ENCODE peak calls at places on chromosomes 16 and 17, in four cellular contexts. H is GM12878, X is K562, E is HepG2. R is an unnamed sample.

GRCh38 chr16:85857406-85857805 is 41.6 kb upstream of the IRF8 start:
- DNase-seq in H (no peak), X (no peak), E (no peak), R (no peak)

GRCh38 chr16:28596840-28597691 is at the start of gene SULT1A2:
- DNase-seq in H (no peak), X (peak; percentile 70), E (peak; percentile 83), R (peak; percentile 26)

GRCh38 chr17:1604831-1605528 is 23.7 kb downstream of the SLC43A2 start:
- DNase-seq in H (no peak), X (no peak), E (peak; percentile 35), R (no peak)

GRCh38 chr16:57186630-57187507 is 740 bp downstream of the RSPRY1 start:
- DNase-seq in H (no peak), X (peak; percentile 45), E (peak; percentile 54), R (no peak)

GRCh38 chr16:57276596-57276995 is 7.9 kb downstream of the PLLP start:
- DNase-seq in H (no peak), X (no peak), E (no peak), R (no peak)

GRCh38 chr17:75850928-75851692 is 4.0 kb downstream of the WBP2 start:
- DNase-seq in H (no peak), X (no peak), E (no peak), R (no peak)

GRCh38 chr17:15263206-15263579 is 1.9 kb downstream of the PMP22 start:
- DNase-seq in H (no peak), X (no peak), E (no peak), R (no peak)

GRCh38 chr17:82400830-82401229 is 17.3 kb upstream of the HEXD start:
- DNase-seq in H (no peak), X (no peak), E (no peak), R (no peak)

GRCh38 chr17:82843904-82844640 is 4.2 kb upstream of the ZNF750 start:
- DNase-seq in H (no peak), X (no peak), E (no peak), R (no peak)

GRCh38 chr16:1708768-1709180 is 2.8 kb downstream of the MAPK8IP3 start:
- DNase-seq in H (no peak), X (peak; percentile 80), E (no peak), R (no peak)

GRCh38 chr17:80888276-80889160 is 103.1 kb upstream of the CHMP6 start:
- DNase-seq in H (no peak), X (no peak), E (no peak), R (no peak)

GRCh38 chr17:80887639-80888175 is 103.9 kb upstream of the CHMP6 start:
- DNase-seq in H (no peak), X (no peak), E (no peak), R (no peak)

GRCh38 chr17:17568772-17569195 is 22.7 kb downstream of the PEMT start:
- DNase-seq in H (no peak), X (peak; percentile 84), E (peak; percentile 54), R (peak; percentile 10)

GRCh38 chr17:38415250-38416194 is 12.7 kb upstream of the ARHGAP23 start:
- DNase-seq in H (peak; percentile 11), X (no peak), E (peak; percentile 59), R (peak; percentile 23)

GRCh38 chr17:5826384-5826783 is 242.1 kb upstream of the NLRP1 start:
- DNase-seq in H (no peak), X (no peak), E (no peak), R (no peak)

GRCh38 chr16:2964416-2965223 is 545 bp downstream of the KREMEN2 start:
- DNase-seq in H (no peak), X (peak; percentile 96), E (peak; percentile 74), R (peak; percentile 76)

GRCh38 chr16:78821335-78821734 is 721.9 kb downstream of the WWOX start:
- DNase-seq in H (no peak), X (no peak), E (no peak), R (no peak)

GRCh38 chr17:82687375-82687861 is 11.1 kb downstream of the RAB40B start:
- DNase-seq in H (peak; percentile 4), X (no peak), E (no peak), R (no peak)

GRCh38 chr16:1916654-1916990 is 1.6 kb downstream of the HS3ST6 start:
- DNase-seq in H (no peak), X (no peak), E (no peak), R (no peak)

GRCh38 chr17:80010283-80010858 is 25.3 kb downstream of the TBC1D16 start:
- DNase-seq in H (no peak), X (no peak), E (no peak), R (no peak)

GRCh38 chr17:83057793-83058477 is 21.5 kb upstream of the METRNL start:
- DNase-seq in H (no peak), X (no peak), E (no peak), R (no peak)

GRCh38 chr16:21628772-21629171 is 23.6 kb downstream of the IGSF6 start:
- DNase-seq in H (no peak), X (no peak), E (no peak), R (no peak)

GRCh38 chr17:58516644-58517377 is 2.4 kb upstream of the MTMR4 start:
- DNase-seq in H (no peak), X (no peak), E (peak; percentile 90), R (no peak)

GRCh38 chr16:24939738-24940137 is 75.4 kb downstream of the ARHGAP17 start:
- DNase-seq in H (no peak), X (no peak), E (no peak), R (no peak)

GRCh38 chr17:1532836-1533602 is 16.6 kb upstream of the INPP5K start:
- DNase-seq in H (no peak), X (peak; percentile 41), E (no peak), R (no peak)

GRCh38 chr16:85650864-85651811 is 37.6 kb downstream of the GINS2 start:
- DNase-seq in H (no peak), X (no peak), E (no peak), R (no peak)

GRCh38 chr16:492211-492875 is 35.2 kb upstream of the CAPN15 start:
- DNase-seq in H (no peak), X (no peak), E (no peak), R (no peak)

GRCh38 chr16:28931801-28932225 is at the start of gene CD19:
- DNase-seq in H (no peak), X (no peak), E (no peak), R (no peak)

GRCh38 chr17:46758614-46759013 is 59.9 kb downstream of the WNT3 start:
- DNase-seq in H (no peak), X (no peak), E (peak; percentile 40), R (no peak)

GRCh38 chr16:84617068-84617630 is 729 bp downstream of the COTL1 start:
- DNase-seq in H (no peak), X (no peak), E (no peak), R (no peak)

GRCh38 chr16:30656388-30656787 is 1.8 kb upstream of the FBRS start:
- DNase-seq in H (no peak), X (no peak), E (no peak), R (no peak)

GRCh38 chr17:63772801-63773271 is 561 bp downstream of the CCDC47 start:
- DNase-seq in H (no peak), X (peak; percentile 25), E (peak; percentile 31), R (no peak)

DNA sequence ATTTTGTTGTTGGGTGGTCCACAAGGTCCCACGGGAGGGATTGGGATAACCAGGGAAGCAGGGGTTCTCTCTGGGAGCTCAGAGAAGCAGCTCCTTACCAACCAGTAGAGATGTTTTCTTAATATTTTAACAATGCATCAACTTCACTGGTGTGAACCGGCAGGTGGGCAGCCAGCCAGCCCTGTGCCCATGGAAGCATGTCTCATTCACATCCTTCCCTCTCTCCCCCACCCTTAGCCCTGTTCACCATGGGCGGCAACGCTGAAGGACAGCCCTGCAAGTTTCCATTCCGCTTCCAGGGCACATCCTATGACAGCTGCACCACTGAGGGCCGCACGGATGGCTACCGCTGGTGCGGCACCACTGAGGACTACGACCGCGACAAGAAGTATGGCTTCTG is 9.3 kb downstream of the MMP2 start:
- DNase-seq in H (no peak), X (no peak), E (no peak), R (no peak)
- TF ChIP-seq SRF in H (no peak), X (no peak), E (no peak), R (no peak)

GRCh38 chr17:48513097-48513496 is 17.7 kb downstream of the HOXB1 start:
- DNase-seq in H (no peak), X (peak; percentile 46), E (no peak), R (no peak)
- TF ChIP-seq CEBPB in H (no peak), X (no peak), E (no peak), R (no peak)

DNA sequence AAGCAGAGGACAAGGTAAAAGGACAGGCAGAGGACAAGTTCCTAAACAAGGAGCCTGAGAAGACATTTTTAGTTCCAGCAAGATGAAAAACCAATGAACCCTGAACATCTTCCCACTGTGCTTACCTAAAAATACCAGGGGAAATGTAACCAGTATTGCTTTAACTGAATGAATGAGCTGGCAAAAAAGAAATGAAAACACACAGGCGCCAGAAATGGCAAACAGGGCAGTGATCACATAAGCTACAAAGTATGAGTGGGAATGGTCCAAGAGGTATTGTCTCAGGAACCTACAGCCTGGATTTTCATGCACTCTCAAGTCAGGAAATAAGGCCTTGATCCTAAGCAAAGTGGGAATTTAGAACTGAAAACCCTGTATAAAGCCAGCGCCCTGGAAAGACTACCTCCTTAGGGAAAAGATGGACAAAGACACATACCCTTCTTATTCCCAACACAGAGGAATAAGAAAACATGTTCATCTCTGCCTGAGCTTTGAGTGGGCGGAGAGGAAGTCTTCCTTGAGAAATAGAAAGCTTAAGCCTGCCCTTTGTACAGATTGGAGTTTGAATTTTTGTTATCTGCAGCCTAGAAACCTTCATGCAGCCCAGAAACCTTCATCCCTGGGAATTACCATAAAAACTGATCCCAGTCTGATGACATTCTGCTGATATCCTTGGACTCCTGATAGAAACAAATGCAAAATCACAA is 2.1 kb downstream of the CMTM2 start:
- DNase-seq in H (no peak), X (no peak), E (no peak), R (no peak)
- TF ChIP-seq SRF in H (no peak), X (no peak), E (no peak), R (no peak)

GRCh38 chr16:47057631-47057996 is 84.1 kb upstream of the DNAJA2 start:
- DNase-seq in H (no peak), X (no peak), E (no peak), R (no peak)
- TF ChIP-seq CEBPB in H (no peak), X (no peak), E (no peak), R (no peak)

GRCh38 chr16:68368602-68368944 is 57.8 kb downstream of the PRMT7 start:
- DNase-seq in H (no peak), X (no peak), E (no peak), R (no peak)
- TF ChIP-seq SRF in H (no peak), X (no peak), E (no peak), R (no peak)

DNA sequence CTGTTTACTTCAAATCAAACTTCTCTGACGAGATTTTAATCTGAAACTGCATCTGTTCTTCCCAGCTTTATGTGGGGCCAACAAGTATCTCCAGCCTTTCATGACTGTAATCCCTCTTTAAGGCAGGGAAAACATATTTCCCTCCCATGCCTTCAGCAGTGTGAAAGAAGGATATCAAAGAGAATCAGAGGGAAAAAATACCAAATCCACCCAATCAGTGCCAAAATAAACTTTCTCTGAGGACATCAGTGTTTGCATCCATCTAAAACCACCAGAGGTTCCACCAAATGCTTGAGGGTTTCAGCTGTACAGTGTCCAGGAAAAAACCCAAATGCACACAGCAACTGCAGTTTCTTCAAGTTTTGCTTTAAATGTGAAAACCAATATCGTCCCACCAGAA is 14.5 kb downstream of the CMTM3 start:
- DNase-seq in H (no peak), X (no peak), E (no peak), R (no peak)
- TF ChIP-seq CEBPB in H (no peak), X (no peak), E (no peak), R (no peak)